ENCODE peak calls at places on chromosomes 4 and X, in seven cellular contexts. One of them, this sample, is unnamed.

GRCh38 chrX:84453351-84454246 is 48.7 kb downstream of the HDX start:
- DNase-seq in HCT116: no peak
- DNase-seq in K562: no peak
- DNase-seq in SK-N-SH: no peak
- DNase-seq in HepG2: no peak
- DNase-seq in GM12878: no peak
- DNase-seq in H1: no peak
- DNase-seq in this sample: no peak

GRCh38 chr4:123398803-123399637 is 2.4 kb downstream of the SPRY1 start:
- DNase-seq in HCT116: peak; percentile 12
- DNase-seq in K562: peak; percentile 18
- DNase-seq in SK-N-SH: peak; percentile 39
- DNase-seq in HepG2: peak; percentile 75
- DNase-seq in GM12878: no peak
- DNase-seq in H1: no peak
- DNase-seq in this sample: peak; percentile 66

GRCh38 chr4:124334119-124334518 is 378.4 kb downstream of the ANKRD50 start:
- DNase-seq in HCT116: peak; percentile 60
- DNase-seq in K562: peak; percentile 57
- DNase-seq in SK-N-SH: peak; percentile 42
- DNase-seq in HepG2: peak; percentile 24
- DNase-seq in GM12878: no peak
- DNase-seq in H1: no peak
- DNase-seq in this sample: peak; percentile 68

GRCh38 chr4:113106076-113106475 is 56.6 kb downstream of the ANK2 start:
- DNase-seq in HCT116: peak; percentile 23
- DNase-seq in K562: no peak
- DNase-seq in SK-N-SH: peak; percentile 6
- DNase-seq in HepG2: peak; percentile 59
- DNase-seq in GM12878: no peak
- DNase-seq in H1: no peak
- DNase-seq in this sample: peak; percentile 53

GRCh38 chrX:115058276-115058675 is 40.9 kb upstream of the IL13RA2 start:
- DNase-seq in HCT116: no peak
- DNase-seq in K562: no peak
- DNase-seq in SK-N-SH: no peak
- DNase-seq in HepG2: no peak
- DNase-seq in GM12878: no peak
- DNase-seq in H1: no peak
- DNase-seq in this sample: no peak

GRCh38 chrX:12894074-12894691 is 12.2 kb upstream of the TLR8 start:
- DNase-seq in HCT116: peak; percentile 21
- DNase-seq in K562: peak; percentile 57
- DNase-seq in SK-N-SH: peak; percentile 50
- DNase-seq in HepG2: peak; percentile 28
- DNase-seq in GM12878: no peak
- DNase-seq in H1: no peak
- DNase-seq in this sample: peak; percentile 17

GRCh38 chr4:182556576-182556975 is 313.4 kb downstream of the TENM3 start:
- DNase-seq in HCT116: no peak
- DNase-seq in K562: no peak
- DNase-seq in SK-N-SH: no peak
- DNase-seq in HepG2: no peak
- DNase-seq in GM12878: no peak
- DNase-seq in H1: no peak
- DNase-seq in this sample: no peak

GRCh38 chr4:11700751-11701226 is 272.1 kb upstream of the HS3ST1 start:
- DNase-seq in HCT116: peak; percentile 48
- DNase-seq in K562: no peak
- DNase-seq in SK-N-SH: no peak
- DNase-seq in HepG2: no peak
- DNase-seq in GM12878: no peak
- DNase-seq in H1: no peak
- DNase-seq in this sample: no peak

GRCh38 chrX:100647739-100648138 is 3.7 kb downstream of the SRPX2 start:
- DNase-seq in HCT116: no peak
- DNase-seq in K562: no peak
- DNase-seq in SK-N-SH: no peak
- DNase-seq in HepG2: peak; percentile 60
- DNase-seq in GM12878: no peak
- DNase-seq in H1: no peak
- DNase-seq in this sample: no peak

GRCh38 chr4:184617611-184618196 is 31.5 kb downstream of the CASP3 start:
- DNase-seq in HCT116: no peak
- DNase-seq in K562: peak; percentile 48
- DNase-seq in SK-N-SH: no peak
- DNase-seq in HepG2: no peak
- DNase-seq in GM12878: no peak
- DNase-seq in H1: peak; percentile 66
- DNase-seq in this sample: no peak

GRCh38 chr4:8730681-8731080 is 138.1 kb downstream of the CPZ start:
- DNase-seq in HCT116: no peak
- DNase-seq in K562: no peak
- DNase-seq in SK-N-SH: no peak
- DNase-seq in HepG2: no peak
- DNase-seq in GM12878: no peak
- DNase-seq in H1: no peak
- DNase-seq in this sample: no peak
- TF ChIP-seq JUND in HCT116: no peak
- TF ChIP-seq JUND in K562: no peak
- TF ChIP-seq JUND in SK-N-SH: no peak
- TF ChIP-seq JUND in HepG2: no peak
- TF ChIP-seq JUND in GM12878: no peak
- TF ChIP-seq JUND in H1: no peak
- TF ChIP-seq JUND in this sample: no peak

GRCh38 chrX:88982933-88983332 is 235.9 kb downstream of the CPXCR1 start:
- DNase-seq in HCT116: no peak
- DNase-seq in K562: no peak
- DNase-seq in SK-N-SH: no peak
- DNase-seq in HepG2: no peak
- DNase-seq in GM12878: no peak
- DNase-seq in H1: no peak
- DNase-seq in this sample: no peak
- TF ChIP-seq JUND in HCT116: no peak
- TF ChIP-seq JUND in K562: no peak
- TF ChIP-seq JUND in SK-N-SH: no peak
- TF ChIP-seq JUND in HepG2: no peak
- TF ChIP-seq JUND in GM12878: no peak
- TF ChIP-seq JUND in H1: no peak
- TF ChIP-seq JUND in this sample: no peak

GRCh38 chr4:165112258-165113156 is at the start of gene TMEM192:
- DNase-seq in HCT116: peak; percentile 83
- DNase-seq in K562: peak; percentile 92
- DNase-seq in SK-N-SH: peak; percentile 98
- DNase-seq in HepG2: peak; percentile 85
- DNase-seq in GM12878: peak; percentile 70
- DNase-seq in H1: peak; percentile 97
- DNase-seq in this sample: peak; percentile 94

GRCh38 chr4:165115301-165115700 is 2.6 kb upstream of the TMEM192 start:
- DNase-seq in HCT116: no peak
- DNase-seq in K562: no peak
- DNase-seq in SK-N-SH: no peak
- DNase-seq in HepG2: no peak
- DNase-seq in GM12878: no peak
- DNase-seq in H1: no peak
- DNase-seq in this sample: no peak

DNA sequence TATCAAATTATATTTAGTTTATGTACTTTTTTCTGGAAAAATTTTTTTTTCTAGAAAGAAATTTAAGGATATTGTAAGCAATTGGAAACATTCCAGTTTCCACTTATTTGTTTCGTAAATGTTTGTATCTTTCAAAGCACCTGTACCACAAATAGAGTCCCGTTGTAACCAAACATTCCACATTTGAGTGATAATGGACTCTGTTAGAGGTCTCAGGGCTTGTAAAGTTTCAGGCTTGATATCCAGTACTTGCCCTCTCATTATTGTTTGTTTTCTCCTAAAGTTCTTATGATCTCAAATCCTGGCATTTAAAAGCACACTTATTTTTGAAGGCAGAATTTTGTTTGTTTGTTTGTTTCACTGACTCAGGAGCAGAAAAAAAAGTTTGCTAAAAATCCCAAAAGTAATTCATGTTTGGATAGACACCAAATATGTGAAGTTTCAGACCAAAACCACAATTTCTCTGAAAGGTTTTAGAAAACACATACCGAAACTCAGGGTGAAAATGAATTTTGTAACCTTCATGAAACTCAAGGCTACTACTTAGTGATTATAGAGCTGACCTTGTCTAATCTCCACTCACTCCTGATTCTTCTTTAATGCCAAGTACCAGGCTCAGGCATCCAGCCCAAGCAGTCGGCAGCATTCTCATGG is 5.7 kb upstream of the TMEM192 start:
- DNase-seq in HCT116: no peak
- DNase-seq in K562: no peak
- DNase-seq in SK-N-SH: no peak
- DNase-seq in HepG2: no peak
- DNase-seq in GM12878: no peak
- DNase-seq in H1: no peak
- DNase-seq in this sample: no peak
- TF ChIP-seq JUND in HCT116: no peak
- TF ChIP-seq JUND in K562: no peak
- TF ChIP-seq JUND in SK-N-SH: no peak
- TF ChIP-seq JUND in HepG2: no peak
- TF ChIP-seq JUND in GM12878: no peak
- TF ChIP-seq JUND in H1: no peak
- TF ChIP-seq JUND in this sample: no peak

GRCh38 chr4:55866290-55866907 is 13.0 kb downstream of the EXOC1 start:
- DNase-seq in HCT116: peak; percentile 82
- DNase-seq in K562: peak; percentile 77
- DNase-seq in SK-N-SH: no peak
- DNase-seq in HepG2: no peak
- DNase-seq in GM12878: peak; percentile 15
- DNase-seq in H1: no peak
- DNase-seq in this sample: no peak
- TF ChIP-seq JUND in HCT116: peak; percentile 76
- TF ChIP-seq JUND in K562: peak; percentile 89
- TF ChIP-seq JUND in SK-N-SH: peak; percentile 75
- TF ChIP-seq JUND in HepG2: no peak
- TF ChIP-seq JUND in GM12878: no peak
- TF ChIP-seq JUND in H1: no peak
- TF ChIP-seq JUND in this sample: no peak

DNA sequence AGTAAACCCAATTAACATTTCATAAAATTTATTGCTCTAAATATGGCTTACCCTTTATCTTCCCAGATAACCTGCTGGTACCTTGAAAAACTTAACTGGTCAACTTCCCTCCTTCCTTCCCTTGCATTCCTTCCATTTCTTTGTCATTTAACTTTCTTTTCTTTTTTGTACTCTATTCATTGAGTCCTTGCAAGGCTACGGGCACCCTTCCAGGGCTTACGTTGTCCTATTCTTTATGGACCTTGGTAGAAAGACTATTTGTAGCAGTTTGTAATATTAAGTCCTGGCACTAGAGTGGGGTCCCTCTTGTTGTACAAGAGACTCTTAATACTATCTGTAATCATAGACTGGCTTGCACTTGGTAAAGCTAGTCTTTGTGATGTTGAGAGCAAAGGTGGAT is 8.0 kb upstream of the GATB start:
- DNase-seq in HCT116: no peak
- DNase-seq in K562: no peak
- DNase-seq in SK-N-SH: no peak
- DNase-seq in HepG2: no peak
- DNase-seq in GM12878: no peak
- DNase-seq in H1: no peak
- DNase-seq in this sample: no peak
- TF ChIP-seq JUND in HCT116: no peak
- TF ChIP-seq JUND in K562: no peak
- TF ChIP-seq JUND in SK-N-SH: no peak
- TF ChIP-seq JUND in HepG2: no peak
- TF ChIP-seq JUND in GM12878: no peak
- TF ChIP-seq JUND in H1: no peak
- TF ChIP-seq JUND in this sample: no peak

GRCh38 chr4:149891381-149891780 is 75.7 kb upstream of the IQCM start:
- DNase-seq in HCT116: no peak
- DNase-seq in K562: no peak
- DNase-seq in SK-N-SH: no peak
- DNase-seq in HepG2: no peak
- DNase-seq in GM12878: no peak
- DNase-seq in H1: no peak
- DNase-seq in this sample: no peak

GRCh38 chr4:149901128-149901527 is 85.5 kb upstream of the IQCM start:
- DNase-seq in HCT116: no peak
- DNase-seq in K562: no peak
- DNase-seq in SK-N-SH: no peak
- DNase-seq in HepG2: no peak
- DNase-seq in GM12878: no peak
- DNase-seq in H1: no peak
- DNase-seq in this sample: no peak

GRCh38 chr4:149897784-149898183 is 82.1 kb upstream of the IQCM start:
- DNase-seq in HCT116: peak; percentile 22
- DNase-seq in K562: peak; percentile 4
- DNase-seq in SK-N-SH: no peak
- DNase-seq in HepG2: no peak
- DNase-seq in GM12878: no peak
- DNase-seq in H1: no peak
- DNase-seq in this sample: no peak

DNA sequence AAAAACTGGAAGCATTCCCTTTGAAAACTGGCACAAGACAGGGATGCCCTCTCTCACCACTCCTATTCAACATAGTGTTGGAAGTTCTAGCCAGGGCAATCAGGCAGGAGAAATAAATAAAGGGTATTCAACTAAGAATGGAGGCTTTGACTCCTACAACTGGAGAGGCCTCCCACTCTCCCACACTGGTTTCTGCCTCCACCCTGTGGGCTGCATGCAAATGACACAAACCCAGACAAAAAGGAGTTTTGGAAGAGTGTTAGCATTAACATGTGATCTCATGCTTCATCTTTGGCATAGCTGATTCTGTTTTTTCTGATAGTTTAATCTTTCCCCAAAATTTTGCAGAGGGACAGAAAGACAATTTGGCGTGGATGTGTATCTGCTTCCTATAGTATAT is 80.8 kb upstream of the IQCM start:
- DNase-seq in HCT116: peak; percentile 13
- DNase-seq in K562: no peak
- DNase-seq in SK-N-SH: no peak
- DNase-seq in HepG2: no peak
- DNase-seq in GM12878: no peak
- DNase-seq in H1: no peak
- DNase-seq in this sample: peak; percentile 45
- TF ChIP-seq JUND in HCT116: no peak
- TF ChIP-seq JUND in K562: no peak
- TF ChIP-seq JUND in SK-N-SH: no peak
- TF ChIP-seq JUND in HepG2: no peak
- TF ChIP-seq JUND in GM12878: no peak
- TF ChIP-seq JUND in H1: no peak
- TF ChIP-seq JUND in this sample: no peak

DNA sequence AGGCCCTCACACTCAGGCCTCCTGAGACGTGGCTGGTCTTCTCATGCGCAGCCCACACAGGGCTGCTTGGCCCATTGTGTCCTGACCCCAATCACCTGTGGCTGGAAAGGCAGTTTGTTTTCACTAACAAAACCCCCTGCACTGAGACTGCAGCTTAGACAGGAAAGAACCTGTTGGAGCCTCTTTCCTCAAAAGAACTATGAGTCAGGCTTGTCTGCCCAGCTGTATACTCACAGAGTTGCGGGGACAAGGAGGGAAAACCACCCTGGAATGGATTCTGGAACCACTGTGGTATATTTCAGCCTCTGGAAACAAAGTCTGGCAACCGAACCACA is 5.2 kb upstream of the TMEM156 start:
- DNase-seq in HCT116: no peak
- DNase-seq in K562: peak; percentile 27
- DNase-seq in SK-N-SH: no peak
- DNase-seq in HepG2: no peak
- DNase-seq in GM12878: no peak
- DNase-seq in H1: no peak
- DNase-seq in this sample: no peak
- TF ChIP-seq JUND in HCT116: no peak
- TF ChIP-seq JUND in K562: no peak
- TF ChIP-seq JUND in SK-N-SH: no peak
- TF ChIP-seq JUND in HepG2: no peak
- TF ChIP-seq JUND in GM12878: no peak
- TF ChIP-seq JUND in H1: no peak
- TF ChIP-seq JUND in this sample: no peak